ENCODE peak calls at places on chromosomes 11 and 22, in six cellular contexts. J is body of pancreas, K is foreskin fibroblast, S is tibial nerve, X is SJSA1, G is AG04449. A is an unnamed sample.

GRCh38 chr22:38120359-38121110 is 10.1 kb upstream of the BAIAP2L2 start:
- DNase-seq in X (no peak), J (no peak), G (no peak), K (no peak), S (no peak), A (no peak)

GRCh38 chr11:63274776-63275175 is 31.4 kb upstream of the SLC22A25 start:
- DNase-seq in K (no peak), J (no peak), G (no peak), S (no peak), X (no peak), A (no peak)

GRCh38 chr11:57231539-57232253 is 5.4 kb downstream of the APLNR start:
- DNase-seq in G (no peak), S (no peak), X (no peak), J (no peak), K (no peak), A (no peak)

GRCh38 chr11:12129227-12129626 is 18.8 kb downstream of the MICAL2 start:
- DNase-seq in S (no peak), G (no peak), J (no peak), X (no peak), K (no peak), A (no peak)

GRCh38 chr11:77170107-77170506 is 42.1 kb downstream of the MYO7A start:
- DNase-seq in X (no peak), G (no peak), J (no peak), S (no peak), K (no peak), A (no peak)

GRCh38 chr11:34167961-34168360 is 62.5 kb downstream of the NAT10 start:
- DNase-seq in X (no peak), G (no peak), J (no peak), S (no peak), K (no peak), A (no peak)

GRCh38 chr11:32259641-32260081 is 168.8 kb downstream of the RCN1 start:
- DNase-seq in G (no peak), J (no peak), K (no peak), X (no peak), S (no peak), A (peak)

GRCh38 chr11:130608267-130608666 is 159.8 kb downstream of the ADAMTS15 start:
- DNase-seq in G (no peak), X (no peak), K (no peak), S (no peak), J (no peak), A (no peak)

GRCh38 chr22:29799217-29799680 is 32.1 kb downstream of the UQCR10 start:
- DNase-seq in G (peak), X (peak), K (peak), S (peak), J (peak), A (peak)

GRCh38 chr22:29798318-29798717 is 31.1 kb downstream of the UQCR10 start:
- DNase-seq in K (no peak), J (no peak), S (no peak), X (no peak), G (no peak), A (no peak)

GRCh38 chr22:29797351-29797750 is 30.2 kb downstream of the UQCR10 start:
- DNase-seq in K (no peak), J (no peak), X (no peak), G (no peak), S (no peak), A (no peak)

GRCh38 chr22:29801153-29801552 is 34.0 kb downstream of the UQCR10 start:
- DNase-seq in G (no peak), K (no peak), S (no peak), X (no peak), J (no peak), A (no peak)

GRCh38 chr22:29798801-29799200 is 31.6 kb downstream of the UQCR10 start:
- DNase-seq in G (no peak), J (no peak), S (no peak), K (no peak), X (no peak), A (no peak)
- H3K4me3 ChIP-seq in G (no peak), J (no peak), S (no peak), K (no peak), X (no peak), A (no peak)

GRCh38 chr11:108535384-108535955 is 37.3 kb upstream of the POGLUT3 start:
- DNase-seq in X (no peak), G (no peak), J (no peak), S (no peak), K (no peak), A (no peak)

GRCh38 chr11:108538022-108538424 is 39.8 kb upstream of the POGLUT3 start:
- DNase-seq in K (no peak), X (no peak), G (no peak), J (no peak), S (no peak), A (no peak)

GRCh38 chr11:108534274-108534882 is 36.2 kb upstream of the POGLUT3 start:
- DNase-seq in J (no peak), S (no peak), G (no peak), K (no peak), X (no peak), A (no peak)

GRCh38 chr11:108538502-108538901 is 40.3 kb upstream of the POGLUT3 start:
- DNase-seq in X (no peak), J (no peak), S (no peak), K (no peak), G (no peak), A (no peak)

GRCh38 chr11:108536783-108537182 is 38.6 kb upstream of the POGLUT3 start:
- DNase-seq in J (no peak), K (no peak), G (no peak), X (no peak), S (no peak), A (no peak)
- H3K4me3 ChIP-seq in J (no peak), K (no peak), G (no peak), X (no peak), S (no peak), A (no peak)

GRCh38 chr11:65505434-65506315 is 6.8 kb downstream of the MALAT1 start:
- DNase-seq in S (no peak), X (peak), J (no peak), K (peak), G (no peak), A (no peak)

GRCh38 chr11:65506770-65507485 is 8.1 kb downstream of the MALAT1 start:
- DNase-seq in J (peak), G (peak), K (peak), X (peak), S (no peak), A (no peak)

GRCh38 chr11:65503923-65504670 is 5.3 kb downstream of the MALAT1 start:
- DNase-seq in S (no peak), K (peak), X (no peak), J (no peak), G (no peak), A (no peak)

GRCh38 chr11:65504671-65505433 is 6.0 kb downstream of the MALAT1 start:
- DNase-seq in S (no peak), K (peak), J (no peak), G (no peak), X (no peak), A (no peak)

GRCh38 chr11:65506316-65506769 is 7.5 kb downstream of the MALAT1 start:
- DNase-seq in K (no peak), X (no peak), G (no peak), S (no peak), J (no peak), A (no peak)
- H3K4me3 ChIP-seq in K (peak), X (peak), G (peak), S (peak), J (no peak), A (peak)

GRCh38 chr11:504053-504993 is 2.7 kb downstream of the RNH1 start:
- DNase-seq in X (no peak), G (no peak), S (no peak), K (peak), J (peak), A (no peak)
- H3K4me3 ChIP-seq in X (no peak), G (peak), S (peak), K (peak), J (no peak), A (peak)

GRCh38 chr22:36862251-36863242 is 1.7 kb downstream of the NCF4 start:
- DNase-seq in S (no peak), J (no peak), X (no peak), K (no peak), G (no peak), A (no peak)
- H3K4me3 ChIP-seq in S (no peak), J (no peak), X (no peak), K (no peak), G (no peak), A (no peak)

GRCh38 chr22:20959578-20960461 is 7.2 kb upstream of the AIFM3 start:
- DNase-seq in K (no peak), S (no peak), X (no peak), J (no peak), G (no peak), A (no peak)

GRCh38 chr22:20955548-20955947 is 11.5 kb upstream of the AIFM3 start:
- DNase-seq in S (no peak), J (no peak), K (peak), X (no peak), G (no peak), A (no peak)

GRCh38 chr22:20957118-20957690 is 9.9 kb upstream of the AIFM3 start:
- DNase-seq in K (peak), S (no peak), G (no peak), X (no peak), J (peak), A (no peak)

GRCh38 chr22:20956258-20957117 is 10.6 kb upstream of the AIFM3 start:
- DNase-seq in S (no peak), J (peak), X (no peak), G (no peak), K (peak), A (no peak)

GRCh38 chr22:20957691-20958440 is 9.2 kb upstream of the AIFM3 start:
- DNase-seq in J (no peak), S (no peak), X (no peak), K (peak), G (no peak), A (no peak)
- H3K4me3 ChIP-seq in J (peak), S (peak), X (peak), K (peak), G (peak), A (peak)

GRCh38 chr22:22720201-22720723 is 75.8 kb downstream of the GGTLC2 start:
- DNase-seq in X (no peak), G (peak), S (no peak), K (peak), J (no peak), A (peak)
- H3K4me3 ChIP-seq in X (no peak), G (no peak), S (no peak), K (no peak), J (no peak), A (no peak)

DNA sequence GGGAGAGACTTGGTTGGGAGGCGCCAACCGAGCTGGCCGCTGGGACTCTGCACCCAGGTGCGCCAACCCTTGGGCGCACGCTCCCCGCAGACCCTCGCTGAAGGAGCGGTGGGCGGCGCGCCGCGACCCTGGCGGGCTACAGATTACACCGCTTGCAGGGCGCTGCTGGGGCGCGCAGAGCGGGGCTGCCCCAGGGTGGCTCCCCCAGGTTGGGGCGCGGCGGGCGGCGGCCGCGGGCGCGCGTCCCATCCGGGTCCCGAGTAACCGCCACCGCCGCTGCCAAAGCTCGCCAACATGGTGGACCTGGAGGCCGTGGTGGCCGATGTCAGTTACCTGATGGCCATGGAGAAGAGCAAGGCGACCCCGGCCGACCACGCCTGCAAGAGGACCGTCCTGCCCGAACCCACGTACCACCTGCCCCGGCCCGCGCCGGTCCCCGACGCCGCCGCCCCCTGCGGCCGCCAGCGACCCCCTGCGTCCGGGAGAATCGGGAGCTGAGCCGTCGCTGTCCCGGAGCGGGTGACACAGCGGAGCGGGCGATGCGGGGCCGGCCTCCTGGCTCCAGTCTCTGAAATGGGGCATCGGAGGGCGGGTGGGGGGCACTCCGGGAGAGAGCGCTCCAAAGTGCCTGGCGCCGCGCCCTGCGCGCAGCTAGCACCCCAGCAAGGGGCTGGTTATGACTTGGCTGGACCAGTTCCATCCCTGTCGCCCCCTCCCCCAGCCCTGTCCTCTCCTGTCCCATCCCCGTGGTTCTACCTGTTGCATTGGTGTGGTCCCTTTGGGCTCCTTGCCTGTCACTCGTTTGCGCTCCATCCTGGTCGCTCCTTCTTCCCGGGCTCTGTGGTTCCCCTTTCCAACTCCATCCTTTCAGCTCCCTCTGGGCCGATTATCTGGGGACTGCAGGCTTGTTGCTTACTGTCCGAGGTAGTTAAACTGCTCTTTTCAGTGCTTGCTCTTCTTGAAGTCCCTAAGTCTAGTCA is 143.3 kb upstream of the GRK3 start:
- DNase-seq in J (no peak), S (no peak), X (no peak), K (peak), G (no peak), A (no peak)
- H3K4me3 ChIP-seq in J (no peak), S (no peak), X (no peak), K (no peak), G (no peak), A (no peak)